ENCODE peak calls at places on chromosomes 11 and 22, in five cellular contexts. One of them, this sample, is unnamed.

GRCh38 chr22:49057910-49058309 is 769.8 kb downstream of the BRD1 start:
- DNase-seq in cardiac muscle cell: no peak
- DNase-seq in Caco-2: no peak
- DNase-seq in WERI-Rb-1: no peak
- DNase-seq in AG04449: no peak
- DNase-seq in this sample: no peak

GRCh38 chr11:93728792-93729128 is 12.5 kb downstream of the TAF1D start:
- DNase-seq in cardiac muscle cell: no peak
- DNase-seq in Caco-2: no peak
- DNase-seq in WERI-Rb-1: no peak
- DNase-seq in AG04449: no peak
- DNase-seq in this sample: no peak

GRCh38 chr11:74257934-74258553 is 53.4 kb downstream of the P4HA3 start:
- DNase-seq in cardiac muscle cell: peak; percentile 13
- DNase-seq in Caco-2: no peak
- DNase-seq in WERI-Rb-1: no peak
- DNase-seq in AG04449: no peak
- DNase-seq in this sample: no peak

GRCh38 chr11:13336246-13336873 is 58.8 kb downstream of the BMAL1 start:
- DNase-seq in cardiac muscle cell: no peak
- DNase-seq in Caco-2: no peak
- DNase-seq in WERI-Rb-1: no peak
- DNase-seq in AG04449: no peak
- DNase-seq in this sample: no peak

GRCh38 chr11:921921-922678 is 3.6 kb upstream of the AP2A2 start:
- DNase-seq in cardiac muscle cell: no peak
- DNase-seq in Caco-2: no peak
- DNase-seq in WERI-Rb-1: no peak
- DNase-seq in AG04449: no peak
- DNase-seq in this sample: no peak

GRCh38 chr11:25771605-25772004 is 560.3 kb upstream of the ANO3 start:
- DNase-seq in cardiac muscle cell: no peak
- DNase-seq in Caco-2: no peak
- DNase-seq in WERI-Rb-1: no peak
- DNase-seq in AG04449: no peak
- DNase-seq in this sample: no peak

GRCh38 chr11:70859180-70859579 is 393.2 kb downstream of the SHANK2 start:
- DNase-seq in cardiac muscle cell: no peak
- DNase-seq in Caco-2: no peak
- DNase-seq in WERI-Rb-1: no peak
- DNase-seq in AG04449: no peak
- DNase-seq in this sample: no peak

GRCh38 chr11:66476841-66477251 is 3.4 kb upstream of the DPP3 start:
- DNase-seq in cardiac muscle cell: no peak
- DNase-seq in Caco-2: no peak
- DNase-seq in WERI-Rb-1: no peak
- DNase-seq in AG04449: no peak
- DNase-seq in this sample: no peak

GRCh38 chr11:76630600-76630999 is 39.9 kb downstream of the LRRC32 start:
- DNase-seq in cardiac muscle cell: no peak
- DNase-seq in Caco-2: no peak
- DNase-seq in WERI-Rb-1: no peak
- DNase-seq in AG04449: no peak
- DNase-seq in this sample: no peak

GRCh38 chr11:76628408-76628947 is 42.1 kb downstream of the LRRC32 start:
- DNase-seq in cardiac muscle cell: no peak
- DNase-seq in Caco-2: no peak
- DNase-seq in WERI-Rb-1: no peak
- DNase-seq in AG04449: no peak
- DNase-seq in this sample: peak; percentile 40

GRCh38 chr11:76629133-76629852 is 41.3 kb downstream of the LRRC32 start:
- DNase-seq in cardiac muscle cell: no peak
- DNase-seq in Caco-2: no peak
- DNase-seq in WERI-Rb-1: no peak
- DNase-seq in AG04449: no peak
- DNase-seq in this sample: peak; percentile 48

GRCh38 chr11:76631566-76632308 is 38.8 kb downstream of the LRRC32 start:
- DNase-seq in cardiac muscle cell: no peak
- DNase-seq in Caco-2: no peak
- DNase-seq in WERI-Rb-1: no peak
- DNase-seq in AG04449: no peak
- DNase-seq in this sample: no peak

DNA sequence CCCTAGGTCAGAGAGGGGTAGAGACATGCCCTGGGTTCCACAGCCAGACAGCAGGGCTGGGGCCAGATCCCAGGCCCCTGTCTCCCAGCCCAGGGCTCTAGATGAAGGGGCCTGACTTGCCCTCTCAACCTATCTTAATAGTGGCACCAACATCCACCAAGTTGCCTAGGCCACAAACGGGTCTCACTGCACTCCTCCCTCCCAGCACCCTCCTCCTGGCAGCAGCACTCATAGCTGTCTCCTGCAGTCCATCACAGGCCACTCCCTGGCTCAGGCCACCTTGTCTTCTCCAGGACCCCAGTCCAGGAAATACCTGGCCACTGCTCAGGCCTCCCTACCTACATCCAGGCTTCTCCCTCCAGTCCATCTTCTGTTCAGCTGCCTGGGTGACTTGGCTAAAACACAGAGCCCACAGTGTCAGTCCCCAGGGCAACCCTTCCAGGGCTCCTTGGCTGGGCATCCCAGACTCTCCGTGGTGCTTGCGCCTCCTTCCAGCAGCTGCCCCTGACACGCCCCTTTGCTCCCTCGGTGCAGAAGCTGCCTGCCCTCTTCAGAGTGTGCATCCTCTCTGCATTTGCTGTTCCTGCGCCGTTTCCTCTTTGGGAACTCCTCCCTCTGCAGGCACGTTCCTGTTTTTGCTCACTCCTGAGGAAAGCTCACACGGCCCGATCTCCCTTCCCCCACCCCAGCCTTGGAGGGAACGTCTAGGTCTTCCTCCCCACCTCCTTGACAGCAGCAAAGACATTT is 40.5 kb downstream of the LRRC32 start:
- DNase-seq in cardiac muscle cell: no peak
- DNase-seq in Caco-2: no peak
- DNase-seq in WERI-Rb-1: no peak
- DNase-seq in AG04449: no peak
- DNase-seq in this sample: no peak
- H3K4me3 ChIP-seq in cardiac muscle cell: no peak overlapping the region
- H3K4me3 ChIP-seq in Caco-2: no peak overlapping the region
- H3K4me3 ChIP-seq in WERI-Rb-1: no peak overlapping the region
- H3K4me3 ChIP-seq in AG04449: no peak overlapping the region
- H3K4me3 ChIP-seq in this sample: no peak overlapping the region

GRCh38 chr22:32475428-32476010 is 908 bp downstream of the FBXO7 start:
- DNase-seq in cardiac muscle cell: peak; percentile 63
- DNase-seq in Caco-2: peak; percentile 19
- DNase-seq in WERI-Rb-1: no peak
- DNase-seq in AG04449: no peak
- DNase-seq in this sample: no peak

GRCh38 chr22:32476286-32476685 is 1.7 kb downstream of the FBXO7 start:
- DNase-seq in cardiac muscle cell: no peak
- DNase-seq in Caco-2: no peak
- DNase-seq in WERI-Rb-1: no peak
- DNase-seq in AG04449: no peak
- DNase-seq in this sample: no peak

GRCh38 chr22:32476804-32477203 is 2.2 kb downstream of the FBXO7 start:
- DNase-seq in cardiac muscle cell: no peak
- DNase-seq in Caco-2: no peak
- DNase-seq in WERI-Rb-1: no peak
- DNase-seq in AG04449: no peak
- DNase-seq in this sample: no peak

GRCh38 chr22:32473388-32473952 is 1.1 kb upstream of the FBXO7 start:
- DNase-seq in cardiac muscle cell: peak; percentile 73
- DNase-seq in Caco-2: peak; percentile 56
- DNase-seq in WERI-Rb-1: peak; percentile 24
- DNase-seq in AG04449: no peak
- DNase-seq in this sample: no peak

DNA sequence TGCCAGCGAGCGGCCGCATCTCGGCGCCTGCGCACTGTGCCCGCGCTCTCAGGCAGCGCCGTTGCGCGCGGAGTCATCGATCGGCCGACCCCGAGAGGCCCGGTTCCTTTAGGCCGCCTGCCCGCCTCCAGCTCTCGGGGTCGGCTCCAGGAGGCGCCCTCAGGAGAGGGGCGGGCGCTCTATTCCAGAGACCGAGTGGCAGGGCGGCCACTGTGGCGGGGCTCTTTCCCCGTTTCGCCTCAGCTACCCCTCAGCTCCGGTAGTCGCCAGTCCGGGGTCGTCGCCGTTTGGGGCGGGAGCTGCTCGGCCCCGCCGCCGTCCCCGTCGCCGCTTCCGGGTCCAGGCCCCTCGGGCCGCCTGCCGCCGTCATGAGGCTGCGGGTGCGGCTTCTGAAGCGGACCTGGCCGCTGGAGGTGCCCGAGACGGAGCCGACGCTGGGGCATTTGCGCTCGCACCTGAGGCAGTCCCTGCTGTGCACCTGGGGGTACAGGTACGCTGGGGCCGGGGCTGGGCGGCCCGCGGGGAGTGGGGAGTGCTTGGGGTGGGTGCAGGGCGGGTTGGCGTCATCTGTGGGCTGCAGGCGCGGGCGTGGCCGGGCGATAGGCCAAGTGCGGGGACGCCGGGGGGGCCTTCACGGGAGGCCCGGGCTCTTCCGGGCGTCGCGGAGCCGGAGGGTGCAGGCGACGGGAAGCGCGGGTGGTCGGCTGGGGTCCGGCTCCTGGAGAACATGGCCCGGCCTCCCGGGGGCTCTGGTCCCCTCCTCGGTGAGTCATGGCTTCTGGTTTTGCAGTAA is at the start of gene FBXO7:
- DNase-seq in cardiac muscle cell: peak; percentile 97
- DNase-seq in Caco-2: peak; percentile 93
- DNase-seq in WERI-Rb-1: peak; percentile 94
- DNase-seq in AG04449: peak; percentile 36
- DNase-seq in this sample: no peak
- TF ChIP-seq CTCF in cardiac muscle cell: peak; percentile 24
- TF ChIP-seq CTCF in Caco-2: peak; percentile 40
- TF ChIP-seq CTCF in WERI-Rb-1: peak; percentile 53
- TF ChIP-seq CTCF in AG04449: peak; percentile 75
- TF ChIP-seq CTCF in this sample: no peak

DNA sequence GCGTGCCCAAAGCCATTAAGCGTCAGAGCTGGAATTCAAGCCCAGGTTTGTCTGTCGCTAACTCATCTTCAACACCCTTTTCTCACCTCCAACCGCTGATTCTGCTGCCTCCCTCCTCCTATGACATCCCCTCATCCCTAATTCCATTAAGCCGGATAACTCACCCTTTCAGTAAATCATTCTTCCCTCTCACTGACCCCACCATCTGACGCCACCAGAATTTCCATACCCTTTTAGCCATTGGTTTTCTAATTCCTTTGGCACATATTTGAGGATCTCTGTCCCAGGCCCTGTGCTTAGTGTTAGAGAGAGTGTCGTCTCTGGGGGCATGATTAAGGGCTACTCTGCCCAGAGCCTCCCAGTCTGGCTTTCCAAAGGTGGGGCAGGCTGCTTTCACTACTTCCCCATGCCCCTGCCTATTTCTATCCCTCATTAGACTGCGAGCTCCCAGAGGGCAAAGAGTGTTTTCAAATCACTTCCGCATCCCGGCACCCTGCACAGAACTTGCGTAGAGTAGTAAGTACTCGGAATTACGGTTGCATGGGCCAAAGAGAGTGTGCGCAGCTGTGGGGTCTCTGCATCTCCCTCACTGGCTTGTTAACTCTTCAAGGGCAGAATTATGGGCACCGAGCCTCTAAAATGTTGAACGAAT is 3.9 kb downstream of the KLHL35 start:
- DNase-seq in cardiac muscle cell: no peak
- DNase-seq in Caco-2: peak; percentile 45
- DNase-seq in WERI-Rb-1: peak; percentile 69
- DNase-seq in AG04449: no peak
- DNase-seq in this sample: no peak
- H3K4me3 ChIP-seq in cardiac muscle cell: no peak overlapping the region
- H3K4me3 ChIP-seq in Caco-2: peak overlapping the region; percentile 71
- H3K4me3 ChIP-seq in WERI-Rb-1: no peak overlapping the region
- H3K4me3 ChIP-seq in AG04449: no peak overlapping the region
- H3K4me3 ChIP-seq in this sample: no peak overlapping the region

GRCh38 chr22:27883656-27884350 is 35.3 kb downstream of the PITPNB start:
- DNase-seq in cardiac muscle cell: no peak
- DNase-seq in Caco-2: no peak
- DNase-seq in WERI-Rb-1: peak; percentile 70
- DNase-seq in AG04449: no peak
- DNase-seq in this sample: no peak

GRCh38 chr22:27879923-27880322 is 39.1 kb downstream of the PITPNB start:
- DNase-seq in cardiac muscle cell: peak; percentile 54
- DNase-seq in Caco-2: peak; percentile 59
- DNase-seq in WERI-Rb-1: no peak
- DNase-seq in AG04449: no peak
- DNase-seq in this sample: no peak

GRCh38 chr22:27881404-27881803 is 37.7 kb downstream of the PITPNB start:
- DNase-seq in cardiac muscle cell: no peak
- DNase-seq in Caco-2: no peak
- DNase-seq in WERI-Rb-1: no peak
- DNase-seq in AG04449: no peak
- DNase-seq in this sample: no peak

GRCh38 chr22:27877501-27877900 is 41.6 kb downstream of the PITPNB start:
- DNase-seq in cardiac muscle cell: no peak
- DNase-seq in Caco-2: no peak
- DNase-seq in WERI-Rb-1: no peak
- DNase-seq in AG04449: no peak
- DNase-seq in this sample: peak; percentile 39

GRCh38 chr22:27880778-27881394 is 38.2 kb downstream of the PITPNB start:
- DNase-seq in cardiac muscle cell: peak; percentile 75
- DNase-seq in Caco-2: peak; percentile 56
- DNase-seq in WERI-Rb-1: peak; percentile 32
- DNase-seq in AG04449: peak; percentile 53
- DNase-seq in this sample: no peak
- TF ChIP-seq CTCF in cardiac muscle cell: peak; percentile 67
- TF ChIP-seq CTCF in Caco-2: peak; percentile 68
- TF ChIP-seq CTCF in WERI-Rb-1: peak; percentile 50
- TF ChIP-seq CTCF in AG04449: peak; percentile 51
- TF ChIP-seq CTCF in this sample: peak; percentile 60

This sample was measured in GM12864.